ENCODE peak calls at places on chromosomes 13 and 19, in four cellular contexts. C, A, Y and P are unnamed samples.

GRCh38 chr13:76854894-76855293 is 31.3 kb downstream of the KCTD12 start:
- DNase-seq in Y (peak; percentile 46), A (no peak), C (no peak), P (peak; percentile 21)

GRCh38 chr13:35818577-35819165 is 312.5 kb downstream of the DCLK1 start:
- DNase-seq in A (no peak), C (peak; percentile 73), Y (peak; percentile 74), P (peak; percentile 24)

GRCh38 chr19:7366701-7367420 is 18.1 kb downstream of the ARHGEF18 start:
- DNase-seq in Y (peak; percentile 50), A (no peak), C (peak; percentile 58), P (peak; percentile 16)

GRCh38 chr19:35856001-35856400 is 710 bp upstream of the KIRREL2 start:
- DNase-seq in A (no peak), Y (no peak), C (no peak), P (no peak)

GRCh38 chr19:5365905-5366304 is 25.3 kb upstream of the PTPRS start:
- DNase-seq in C (no peak), A (no peak), Y (no peak), P (no peak)

GRCh38 chr19:23002690-23003422 is at the start of gene ZNF728:
- DNase-seq in Y (no peak), C (no peak), A (peak; percentile 88), P (no peak)

GRCh38 chr19:19464339-19465098 is 50.8 kb downstream of the TSSK6 start:
- DNase-seq in Y (peak; percentile 76), A (no peak), C (peak; percentile 80), P (no peak)

GRCh38 chr13:23212621-23213020 is 31.8 kb downstream of the SGCG start:
- DNase-seq in A (no peak), C (peak; percentile 7), Y (peak; percentile 1), P (no peak)

GRCh38 chr13:90757127-90757680 is 590.3 kb upstream of the MIR17HG start:
- DNase-seq in Y (no peak), C (no peak), A (no peak), P (no peak)

GRCh38 chr13:47133024-47133445 is 236.2 kb upstream of the HTR2A start:
- DNase-seq in C (peak; percentile 15), A (no peak), Y (peak; percentile 16), P (no peak)

GRCh38 chr13:31441804-31442487 is 242.2 kb downstream of the B3GLCT start:
- DNase-seq in C (no peak), Y (no peak), A (peak; percentile 81), P (no peak)

GRCh38 chr13:67128148-67128547 is 102.0 kb downstream of the PCDH9 start:
- DNase-seq in Y (no peak), C (no peak), A (no peak), P (no peak)

GRCh38 chr13:60326273-60326672 is 70.7 kb upstream of the TDRD3 start:
- DNase-seq in A (no peak), Y (no peak), C (no peak), P (no peak)

GRCh38 chr13:51221674-51222509 is at the start of gene FAM124A:
- DNase-seq in C (no peak), A (peak; percentile 50), Y (no peak), P (no peak)
- TF ChIP-seq CTCF in C (no peak), A (peak; percentile 51), Y (no peak), P (peak; percentile 30)

DNA sequence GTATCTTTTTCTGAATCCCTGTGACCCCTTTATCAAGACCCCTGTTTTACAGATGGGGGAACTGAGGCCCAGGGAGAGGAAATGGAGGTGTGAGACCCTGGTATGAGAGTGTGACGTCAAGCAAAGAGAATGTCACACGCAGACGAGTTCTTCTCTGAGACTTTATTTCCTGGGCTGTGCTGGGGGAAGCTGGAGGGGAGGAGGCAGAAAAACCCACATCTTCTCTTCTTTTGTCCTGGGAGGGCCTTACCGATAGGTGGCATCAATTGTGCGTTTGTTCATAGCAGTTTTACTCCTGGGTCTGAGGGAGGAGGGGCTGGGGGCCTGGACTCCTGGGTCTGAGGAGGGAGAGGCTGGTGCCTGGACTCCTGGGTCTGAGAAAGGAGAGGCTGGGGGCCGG is 4.9 kb upstream of the KLK15 start:
- DNase-seq in A (no peak), Y (no peak), C (peak; percentile 7), P (no peak)
- TF ChIP-seq CTCF in A (no peak), Y (peak; percentile 17), C (peak; percentile 19), P (no peak)

DNA sequence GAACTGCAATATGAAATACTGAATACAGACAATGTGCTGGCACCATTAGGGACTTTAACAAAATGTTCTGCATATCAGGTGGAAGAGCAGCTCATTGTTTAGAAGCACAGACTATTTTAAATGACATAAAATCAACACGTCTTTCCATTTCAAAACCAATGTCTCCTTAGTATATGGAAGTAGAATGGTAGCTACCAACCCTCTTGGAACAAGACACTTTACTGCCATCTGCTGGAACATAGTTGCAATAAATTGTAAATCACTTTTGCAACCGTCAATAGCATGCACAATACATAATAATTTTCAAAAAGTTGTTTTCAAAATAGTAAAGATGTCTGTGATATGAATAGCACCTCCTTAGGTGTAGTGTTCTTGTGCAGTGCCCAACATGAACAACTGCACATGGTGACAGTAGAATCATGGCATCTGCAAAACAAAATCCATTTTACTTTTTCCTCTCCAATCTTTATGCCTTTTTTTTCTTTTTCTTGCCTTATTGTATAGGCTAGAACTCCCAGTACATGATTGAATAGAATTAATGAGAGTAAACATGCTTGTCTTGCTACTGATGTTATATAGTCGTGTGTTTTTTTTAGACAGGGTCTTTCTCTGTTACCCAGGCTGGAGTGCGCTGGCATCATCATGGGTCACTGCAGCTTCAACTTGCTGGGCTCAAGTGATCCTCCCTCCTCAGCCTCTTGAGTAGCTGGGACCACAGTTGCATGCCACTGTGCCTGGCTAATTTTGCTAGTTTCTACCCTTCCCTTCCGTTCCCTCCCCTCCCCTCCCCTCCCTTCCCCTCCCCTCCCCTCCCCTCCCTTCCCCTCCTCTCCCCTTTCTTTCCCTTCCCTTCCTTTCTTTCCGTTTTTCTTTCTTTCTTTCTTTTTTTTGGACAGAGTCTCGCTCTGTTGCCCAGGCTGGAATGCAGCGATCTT is 7.8 kb upstream of the LYPD5 start:
- DNase-seq in C (peak; percentile 79), A (no peak), Y (peak; percentile 76), P (peak; percentile 66)
- TF ChIP-seq CTCF in C (peak; percentile 67), A (peak; percentile 64), Y (peak; percentile 54), P (peak; percentile 83)

GRCh38 chr19:46374526-46375475 is 27.9 kb downstream of the PPP5C start:
- DNase-seq in A (no peak), C (no peak), Y (no peak), P (no peak)

GRCh38 chr19:46373573-46374359 is 26.9 kb downstream of the PPP5C start:
- DNase-seq in Y (peak; percentile 28), A (peak; percentile 85), C (peak; percentile 31), P (peak; percentile 56)

GRCh38 chr19:46369817-46370216 is 22.9 kb downstream of the PPP5C start:
- DNase-seq in C (no peak), Y (no peak), A (no peak), P (no peak)

GRCh38 chr19:46371371-46371901 is 24.5 kb downstream of the PPP5C start:
- DNase-seq in C (peak; percentile 39), Y (no peak), A (no peak), P (no peak)

GRCh38 chr19:46372901-46373572 is 26.1 kb downstream of the PPP5C start:
- DNase-seq in A (no peak), C (peak; percentile 66), Y (peak; percentile 41), P (no peak)
- TF ChIP-seq CTCF in A (peak; percentile 21), C (peak; percentile 38), Y (peak; percentile 25), P (peak; percentile 70)